ENCODE peak calls at places on chromosomes 5 and 9, in five cellular contexts. M, F, L, A and P are unnamed samples.

GRCh38 chr9:132864691-132865090 is 13.4 kb downstream of the AK8 start:
- DNase-seq in M (no peak), F (peak; percentile 24), L (no peak), A (no peak), P (no peak)

GRCh38 chr5:132076202-132076830 is 2.7 kb downstream of the CSF2 start:
- DNase-seq in M (no peak), F (no peak), L (no peak), A (no peak), P (no peak)

GRCh38 chr5:1056611-1057484 is 48.2 kb downstream of the NKD2 start:
- DNase-seq in M (no peak), F (no peak), L (no peak), A (peak; percentile 9), P (no peak)

GRCh38 chr5:105968961-105969360 is 1701.8 kb downstream of the EFNA5 start:
- DNase-seq in M (no peak), F (no peak), L (no peak), A (no peak), P (no peak)

GRCh38 chr5:16937023-16937379 is 913 bp upstream of the MYO10 start:
- DNase-seq in M (no peak), F (peak; percentile 73), L (peak; percentile 82), A (no peak), P (no peak)

GRCh38 chr5:125306741-125307140 is 560.3 kb upstream of the ZNF608 start:
- DNase-seq in M (no peak), F (no peak), L (no peak), A (no peak), P (no peak)

GRCh38 chr5:157574456-157575095 is 999 bp downstream of the ADAM19 start:
- DNase-seq in M (no peak), F (no peak), L (peak; percentile 29), A (peak; percentile 38), P (peak; percentile 70)

GRCh38 chr9:115262477-115262876 is 144.5 kb upstream of the TNC start:
- DNase-seq in M (no peak), F (peak; percentile 96), L (peak; percentile 77), A (peak; percentile 77), P (no peak)

GRCh38 chr5:58891072-58891970 is 308.4 kb downstream of the RAB3C start:
- DNase-seq in M (peak; percentile 63), F (peak; percentile 53), L (peak; percentile 69), A (peak; percentile 63), P (peak; percentile 92)

GRCh38 chr9:81410201-81410600 is 279.1 kb downstream of the TLE1 start:
- DNase-seq in M (peak; percentile 44), F (no peak), L (no peak), A (no peak), P (no peak)

GRCh38 chr9:136438909-136439549 is 616 bp downstream of the INPP5E start:
- DNase-seq in M (peak; percentile 38), F (no peak), L (peak; percentile 37), A (peak; percentile 33), P (peak; percentile 75)

GRCh38 chr5:138720840-138721239 is 32.4 kb upstream of the CTNNA1 start:
- DNase-seq in M (no peak), F (no peak), L (no peak), A (no peak), P (no peak)

GRCh38 chr9:137556069-137556838 is 4.6 kb downstream of the MRPL41 start:
- DNase-seq in M (no peak), F (peak; percentile 63), L (peak; percentile 67), A (peak; percentile 49), P (no peak)

GRCh38 chr5:38794986-38795385 is 50.8 kb upstream of the OSMR start:
- DNase-seq in M (no peak), F (no peak), L (no peak), A (no peak), P (no peak)

GRCh38 chr9:78028926-78029325 is 2.7 kb downstream of the GNAQ start:
- DNase-seq in M (peak; percentile 44), F (no peak), L (no peak), A (no peak), P (no peak)

GRCh38 chr9:34375901-34376595 is 650 bp downstream of the MYORG start:
- DNase-seq in M (peak; percentile 42), F (no peak), L (peak; percentile 70), A (peak; percentile 57), P (peak; percentile 90)

GRCh38 chr5:54738118-54738972 is 220.8 kb downstream of the SNX18 start:
- DNase-seq in M (peak; percentile 15), F (no peak), L (peak; percentile 57), A (peak; percentile 82), P (no peak)

GRCh38 chr5:159913481-159913880 is 2.8 kb upstream of the ADRA1B start:
- DNase-seq in M (no peak), F (no peak), L (no peak), A (no peak), P (no peak)

GRCh38 chr5:159916841-159917761 is 819 bp downstream of the ADRA1B start:
- DNase-seq in M (no peak), F (no peak), L (no peak), A (no peak), P (no peak)

GRCh38 chr5:159921721-159922120 is 5.4 kb downstream of the ADRA1B start:
- DNase-seq in M (no peak), F (no peak), L (no peak), A (no peak), P (no peak)

GRCh38 chr5:159915913-159916840 is at the start of gene ADRA1B:
- DNase-seq in M (peak; percentile 42), F (peak; percentile 31), L (peak; percentile 60), A (peak; percentile 78), P (peak; percentile 89)

GRCh38 chr5:159917919-159918487 is 1.7 kb downstream of the ADRA1B start:
- DNase-seq in M (no peak), F (no peak), L (no peak), A (no peak), P (no peak)
- H3K27ac ChIP-seq in M (no peak overlapping the region), F (no peak overlapping the region), L (no peak overlapping the region), A (no peak overlapping the region), P (no peak overlapping the region)

GRCh38 chr9:110066929-110067716 is 140.8 kb downstream of the C9orf152 start:
- DNase-seq in M (peak; percentile 80), F (no peak), L (no peak), A (no peak), P (no peak)

GRCh38 chr9:110068212-110068611 is 139.7 kb downstream of the C9orf152 start:
- DNase-seq in M (no peak), F (no peak), L (no peak), A (no peak), P (no peak)

GRCh38 chr9:110065527-110065926 is 142.4 kb downstream of the C9orf152 start:
- DNase-seq in M (no peak), F (no peak), L (no peak), A (no peak), P (no peak)

GRCh38 chr9:110069326-110070248 is 138.4 kb downstream of the C9orf152 start:
- DNase-seq in M (peak; percentile 93), F (no peak), L (no peak), A (peak; percentile 30), P (no peak)

GRCh38 chr9:110064721-110065252 is 143.2 kb downstream of the C9orf152 start:
- DNase-seq in M (no peak), F (no peak), L (no peak), A (peak; percentile 26), P (no peak)
- H3K36me3 ChIP-seq in M (peaks cover 6% of the 10 kb centered on the region), F (no peaks in the 10 kb centered on the region), L (no peaks in the 10 kb centered on the region), A (no peaks in the 10 kb centered on the region), P (no peaks in the 10 kb centered on the region)

DNA sequence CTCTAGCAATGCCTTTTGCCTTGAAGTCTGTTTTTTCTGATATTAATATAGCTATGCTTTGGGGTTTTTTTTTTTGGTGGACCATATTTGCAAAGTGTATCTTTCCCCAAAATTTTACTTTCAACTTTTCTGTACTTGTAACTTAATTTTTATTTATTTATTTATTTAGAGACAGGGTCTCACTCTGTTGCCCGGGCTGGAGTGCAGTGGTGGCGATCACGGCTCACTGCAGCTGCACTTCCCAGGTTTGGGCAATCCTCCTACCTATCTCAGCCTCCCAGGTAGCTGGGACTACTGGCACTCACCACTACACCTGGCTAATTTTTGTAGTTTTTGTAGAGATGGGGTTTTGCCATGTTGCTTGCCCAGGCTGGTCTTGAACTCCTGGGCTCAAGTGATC is 20.8 kb downstream of the PRRT1B start:
- DNase-seq in M (no peak), F (no peak), L (no peak), A (no peak), P (no peak)
- H3K4me3 ChIP-seq in M (no peak overlapping the region), F (no peak overlapping the region), L (no peak overlapping the region), A (no peak overlapping the region), P (no peak overlapping the region)

GRCh38 chr9:37952731-37953130 is 48.8 kb upstream of the SLC25A51 start:
- DNase-seq in M (no peak), F (no peak), L (no peak), A (no peak), P (no peak)
- H3K27ac ChIP-seq in M (peak overlapping the region; percentile 71), F (no peak overlapping the region), L (no peak overlapping the region), A (no peak overlapping the region), P (no peak overlapping the region)

GRCh38 chr9:99922711-99923030 is 16.2 kb downstream of the STX17 start:
- DNase-seq in M (no peak), F (no peak), L (no peak), A (no peak), P (no peak)

GRCh38 chr9:99916650-99917049 is 10.2 kb downstream of the STX17 start:
- DNase-seq in M (no peak), F (no peak), L (no peak), A (no peak), P (no peak)

GRCh38 chr9:99918134-99918533 is 11.7 kb downstream of the STX17 start:
- DNase-seq in M (no peak), F (no peak), L (no peak), A (no peak), P (no peak)

GRCh38 chr9:99921875-99922710 is 15.6 kb downstream of the STX17 start:
- DNase-seq in M (no peak), F (no peak), L (no peak), A (no peak), P (no peak)

GRCh38 chr9:99919930-99920329 is 13.5 kb downstream of the STX17 start:
- DNase-seq in M (no peak), F (no peak), L (no peak), A (no peak), P (no peak)
- H3K36me3 ChIP-seq in M (no peaks in the 10 kb centered on the region), F (peaks cover 8% of the 10 kb centered on the region), L (no peaks in the 10 kb centered on the region), A (no peaks in the 10 kb centered on the region), P (peaks cover 52% of the 10 kb centered on the region)

GRCh38 chr9:16092627-16093091 is 539.8 kb downstream of the CCDC171 start:
- DNase-seq in M (no peak), F (no peak), L (no peak), A (peak; percentile 18), P (no peak)
- H3K4me3 ChIP-seq in M (no peak overlapping the region), F (no peak overlapping the region), L (no peak overlapping the region), A (no peak overlapping the region), P (no peak overlapping the region)

GRCh38 chr5:148309746-148310145 is 2.5 kb upstream of the SPINK7 start:
- DNase-seq in M (no peak), F (no peak), L (no peak), A (no peak), P (no peak)
- H3K27ac ChIP-seq in M (no peak overlapping the region), F (no peak overlapping the region), L (no peak overlapping the region), A (no peak overlapping the region), P (no peak overlapping the region)